ENCODE peak calls at places on chromosomes 6 and 20, in five cellular contexts. S is mesothelial cell of epicardium; D is CD4-positive, alpha-beta T cell; O is HL-60; M is RWPE1. P is an unnamed sample.

GRCh38 chr20:17747431-17747846 is 47.7 kb downstream of the BANF2 start:
- DNase-seq in S (no peak), D (no peak), O (no peak), M (peak; percentile 69), P (no peak)

GRCh38 chr6:84623956-84624680 is 140.3 kb downstream of the TBX18 start:
- DNase-seq in S (no peak), D (no peak), O (no peak), M (peak; percentile 56), P (no peak)

GRCh38 chr6:156169361-156169760 is 607.8 kb upstream of the ARID1B start:
- DNase-seq in S (no peak), D (no peak), O (no peak), M (no peak), P (no peak)

GRCh38 chr20:6566821-6567220 is 200.7 kb upstream of the BMP2 start:
- DNase-seq in S (no peak), D (no peak), O (no peak), M (peak; percentile 63), P (no peak)

GRCh38 chr20:48813446-48813747 is 14.4 kb downstream of the PREX1 start:
- DNase-seq in S (no peak), D (no peak), O (no peak), M (no peak), P (no peak)

GRCh38 chr6:14910692-14911547 is 334.9 kb upstream of the JARID2 start:
- DNase-seq in S (no peak), D (no peak), O (peak; percentile 97), M (no peak), P (no peak)

GRCh38 chr20:47319517-47320252 is 36.8 kb downstream of the ZMYND8 start:
- DNase-seq in S (peak; percentile 55), D (no peak), O (peak; percentile 57), M (peak; percentile 89), P (no peak)

GRCh38 chr20:23540624-23541023 is 27.7 kb downstream of the CST9L start:
- DNase-seq in S (no peak), D (no peak), O (no peak), M (peak; percentile 79), P (no peak)

GRCh38 chr20:3461191-3461874 is 9.5 kb upstream of the ATRN start:
- DNase-seq in S (no peak), D (no peak), O (no peak), M (no peak), P (no peak)

GRCh38 chr6:129607581-129608186 is 102.3 kb downstream of the ARHGAP18 start:
- DNase-seq in S (no peak), D (no peak), O (no peak), M (no peak), P (no peak)

GRCh38 chr20:62666736-62667529 is 24.6 kb downstream of the SLCO4A1 start:
- DNase-seq in S (no peak), D (no peak), O (no peak), M (peak; percentile 49), P (no peak)

GRCh38 chr6:25980935-25981334 is 18.3 kb downstream of the TRIM38 start:
- DNase-seq in S (no peak), D (no peak), O (no peak), M (no peak), P (no peak)

GRCh38 chr6:14066782-14067406 is 50.7 kb upstream of the CD83 start:
- DNase-seq in S (no peak), D (no peak), O (peak; percentile 22), M (peak; percentile 75), P (no peak)

GRCh38 chr6:154482858-154483257 is 27.6 kb downstream of the CNKSR3 start:
- DNase-seq in S (no peak), D (no peak), O (no peak), M (no peak), P (no peak)

GRCh38 chr6:13924949-13925881 is at the start of gene RNF182:
- DNase-seq in S (peak; percentile 24), D (no peak), O (no peak), M (peak; percentile 55), P (peak; percentile 65)

GRCh38 chr6:29516108-29516507 is 28.4 kb upstream of the MAS1L start:
- DNase-seq in S (no peak), D (no peak), O (no peak), M (peak; percentile 52), P (no peak)

GRCh38 chr6:151693366-151693765 is 114.1 kb upstream of the ESR1 start:
- DNase-seq in S (no peak), D (no peak), O (no peak), M (no peak), P (no peak)

GRCh38 chr6:66496659-66497058 is 789.6 kb upstream of the EYS start:
- DNase-seq in S (no peak), D (no peak), O (peak; percentile 4), M (peak; percentile 13), P (no peak)

GRCh38 chr20:3193806-3194616 is 10.5 kb downstream of the DDRGK1 start:
- DNase-seq in S (no peak), D (no peak), O (no peak), M (no peak), P (no peak)

GRCh38 chr6:42175860-42176259 is 2.7 kb downstream of the GUCA1A start:
- DNase-seq in S (no peak), D (no peak), O (no peak), M (no peak), P (no peak)
- TF ChIP-seq CTCF in S (no peak), D (no peak), O (no peak), M (no peak), P (peak; percentile 29)

GRCh38 chr6:5220436-5220835 is 40.3 kb downstream of the LYRM4 start:
- DNase-seq in S (no peak), D (no peak), O (no peak), M (no peak), P (no peak)
- TF ChIP-seq CTCF in S (no peak), D (no peak), O (no peak), M (no peak), P (no peak)

GRCh38 chr6:118288355-118289124 is 259.6 kb upstream of the PLN start:
- DNase-seq in S (no peak), D (no peak), O (no peak), M (no peak), P (no peak)
- TF ChIP-seq CTCF in S (no peak), D (no peak), O (no peak), M (no peak), P (no peak)

DNA sequence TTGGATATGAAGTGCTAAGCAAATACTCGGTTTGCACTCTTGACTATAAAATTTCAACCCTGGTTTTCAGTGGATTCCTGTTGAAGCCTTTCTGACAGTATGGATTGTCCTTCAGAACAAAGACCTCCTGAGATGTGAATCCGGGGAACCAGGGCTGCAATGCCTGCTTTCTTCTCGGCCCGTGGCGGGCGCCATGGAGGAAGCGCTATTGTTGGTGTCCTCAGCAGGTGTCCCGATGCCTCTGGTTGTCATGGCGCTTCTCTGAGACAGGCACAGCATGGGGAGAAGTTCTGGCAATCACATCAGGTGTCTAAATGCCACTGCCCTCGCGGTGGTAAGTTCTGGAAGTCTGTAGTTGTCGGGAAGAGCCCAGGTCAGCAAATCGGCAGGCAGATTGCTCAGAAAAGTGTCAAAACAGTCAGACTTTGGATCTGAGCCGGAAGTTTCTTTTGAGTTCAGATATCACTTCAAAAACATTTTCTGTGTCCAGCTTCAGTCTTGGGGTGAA is 188.5 kb downstream of the CDH4 start:
- DNase-seq in S (no peak), D (no peak), O (no peak), M (no peak), P (no peak)
- TF ChIP-seq CTCF in S (no peak), D (no peak), O (no peak), M (no peak), P (no peak)

GRCh38 chr6:70059047-70059719 is 192.8 kb downstream of the COL19A1 start:
- DNase-seq in S (no peak), D (no peak), O (no peak), M (no peak), P (no peak)
- TF ChIP-seq CTCF in S (no peak), D (no peak), O (no peak), M (no peak), P (no peak)

GRCh38 chr20:37081717-37082289 is 14.0 kb downstream of the RBL1 start:
- DNase-seq in S (no peak), D (peak; percentile 37), O (no peak), M (no peak), P (no peak)
- TF ChIP-seq CTCF in S (peak; percentile 29), D (peak; percentile 88), O (peak; percentile 4), M (no peak), P (peak; percentile 26)

DNA sequence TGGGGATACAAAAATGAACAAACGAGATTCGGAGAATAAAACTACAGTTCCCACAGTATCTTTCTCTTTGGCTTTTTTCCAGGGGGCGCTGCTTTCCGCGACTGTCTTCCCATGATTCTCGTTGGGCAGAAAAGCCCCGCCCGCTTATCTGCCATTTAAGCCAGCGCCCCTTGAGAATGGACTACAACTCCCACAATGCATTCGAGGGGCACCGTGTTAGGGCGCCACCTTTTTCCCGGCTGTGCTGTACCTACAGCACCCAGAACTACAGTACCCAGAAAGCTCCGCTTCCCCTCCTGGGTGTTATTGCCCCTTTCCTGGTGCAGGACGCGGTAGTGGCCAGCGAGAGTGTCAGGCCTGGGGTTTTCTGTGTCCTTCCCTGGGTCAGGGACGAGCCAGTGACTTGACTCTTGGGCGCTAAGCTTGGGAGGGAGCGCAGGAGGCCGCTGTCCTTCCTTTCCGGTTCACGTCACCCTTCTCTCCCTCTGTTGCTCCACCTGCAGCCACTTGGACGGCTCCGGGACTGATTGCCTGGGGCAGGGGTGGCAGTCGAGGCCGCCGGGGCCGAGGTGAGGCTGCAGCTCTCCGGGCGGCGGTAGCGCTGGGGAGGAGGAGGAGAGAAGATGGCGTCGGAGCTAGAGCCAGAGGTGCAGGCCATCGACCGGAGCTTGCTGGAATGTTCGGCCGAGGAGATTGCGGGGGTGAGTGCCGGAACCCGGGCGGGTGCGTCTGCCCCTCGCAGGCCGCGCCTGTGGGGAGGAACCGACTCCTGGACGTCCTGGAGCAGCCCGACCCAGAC is at the start of gene UBR2:
- DNase-seq in S (peak; percentile 83), D (peak; percentile 94), O (peak; percentile 99), M (peak; percentile 93), P (peak; percentile 83)
- TF ChIP-seq CTCF in S (no peak), D (peak; percentile 52), O (no peak), M (peak; percentile 16), P (peak; percentile 8)

DNA sequence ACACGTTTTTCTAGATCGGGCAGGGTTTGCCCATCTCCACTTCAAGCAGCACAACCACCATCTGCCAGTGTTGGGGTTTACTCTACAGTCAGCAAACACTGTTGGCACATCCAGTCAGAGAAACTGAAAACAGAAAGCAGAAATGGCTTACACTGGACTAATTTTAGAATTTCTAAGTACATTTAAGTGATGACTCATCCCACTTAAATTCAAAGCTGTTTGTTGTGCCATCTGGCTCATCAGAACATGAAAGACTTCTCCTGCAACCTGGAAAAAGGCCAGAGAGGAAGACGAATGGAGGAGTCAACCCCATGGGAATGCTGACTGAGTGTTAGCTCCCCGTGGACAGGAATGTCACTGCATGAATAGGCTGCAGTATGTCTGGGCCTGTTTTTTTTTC is 21.8 kb downstream of the FAM209B start:
- DNase-seq in S (no peak), D (no peak), O (peak; percentile 3), M (peak; percentile 99), P (no peak)
- TF ChIP-seq CTCF in S (no peak), D (no peak), O (no peak), M (peak; percentile 47), P (no peak)

P was measured in D721Med.